ENCODE peak calls at places on chromosomes 3 and 15, in six cellular contexts. J is CD8-positive, alpha-beta T cell; E is fibroblast of the conjunctiva; S is stimulated activated effector memory CD8-positive, alpha-beta T cell treated with anti-CD3 and anti-CD28 coated beads, Interleukin-12 subunit alpha, Interleukin-12 subunit beta, amount 100 ng/mL, for 72 hours; P is nucleus accumbens; C is activated B cell treated with CpG ODN at 0.5 μM for 24 hours. Z is an unnamed sample.

GRCh38 chr15:22265961-22266360 is 185.6 kb downstream of the OR4M2 start:
- DNase-seq in P (no peak), J (no peak), C (no peak), S (no peak), E (no peak), Z (no peak)

GRCh38 chr3:126100216-126100615 is 16.3 kb upstream of the SLC41A3 start:
- DNase-seq in E (no peak), J (no peak), P (no peak), S (peak), C (no peak), Z (no peak)

GRCh38 chr15:80188293-80188692 is 35.5 kb downstream of the FAH start:
- DNase-seq in S (no peak), E (no peak), C (no peak), P (no peak), J (no peak), Z (no peak)

GRCh38 chr15:83449928-83450501 is 2.9 kb downstream of the SH3GL3 start:
- DNase-seq in J (no peak), C (no peak), S (no peak), P (no peak), E (peak), Z (no peak)

GRCh38 chr15:66912001-66912400 is 153.4 kb upstream of the SMAD3 start:
- DNase-seq in J (no peak), E (no peak), P (no peak), S (no peak), C (no peak), Z (no peak)

GRCh38 chr15:39321977-39322376 is 258.9 kb upstream of the THBS1 start:
- DNase-seq in S (no peak), P (no peak), J (no peak), C (no peak), E (no peak), Z (no peak)

GRCh38 chr3:88057650-88058321 is 1.0 kb downstream of the CGGBP1 start:
- DNase-seq in C (no peak), P (no peak), J (no peak), S (no peak), E (no peak), Z (peak)

GRCh38 chr15:80777137-80777536 is 2.0 kb upstream of the CEMIP start:
- DNase-seq in J (no peak), S (no peak), P (no peak), C (no peak), E (peak), Z (no peak)

GRCh38 chr3:128794067-128794768 is 68.2 kb downstream of the RAB7A start:
- DNase-seq in C (no peak), P (no peak), S (peak), E (no peak), J (no peak), Z (peak)

GRCh38 chr15:50353251-50353998 is 1.6 kb downstream of the GABPB1 start:
- DNase-seq in S (no peak), P (no peak), E (peak), J (no peak), C (no peak), Z (peak)